ENCODE peak calls at places on chromosomes 2 and 18, in ten cellular contexts. One of them, this sample, is unnamed.
A peak's percentile ranks its signal among the peaks of the same experiment; 100 is the strongest.

GRCh38 chr2:45675130-45675812 is 23.8 kb downstream of the PRKCE start:
- DNase-seq in A549: no peak
- DNase-seq in astrocyte: no peak
- DNase-seq in endothelial cell: no peak
- DNase-seq in AG09309: no peak
- DNase-seq in astrocyte of the spinal cord: no peak
- DNase-seq in activated CD8-positive, alpha-beta T cell treated with anti-CD3 and anti-CD28 coated beads for 36 hours: no peak
- DNase-seq in AG04450: no peak
- DNase-seq in AG09319: no peak
- DNase-seq in psoas muscle: no peak
- DNase-seq in this sample: no peak

GRCh38 chr18:37712776-37713175 is 147.2 kb upstream of the CELF4 start:
- DNase-seq in astrocyte: no peak
- DNase-seq in A549: no peak
- DNase-seq in AG09319: no peak
- DNase-seq in astrocyte of the spinal cord: no peak
- DNase-seq in psoas muscle: no peak
- DNase-seq in activated CD8-positive, alpha-beta T cell treated with anti-CD3 and anti-CD28 coated beads for 36 hours: no peak
- DNase-seq in endothelial cell: no peak
- DNase-seq in AG09309: no peak
- DNase-seq in AG04450: no peak
- DNase-seq in this sample: no peak

GRCh38 chr2:96507957-96508520 is 2.9 kb upstream of the NEURL3 start:
- DNase-seq in AG04450: no peak
- DNase-seq in psoas muscle: peak; percentile 86
- DNase-seq in astrocyte of the spinal cord: peak; percentile 29
- DNase-seq in AG09319: no peak
- DNase-seq in AG09309: no peak
- DNase-seq in astrocyte: no peak
- DNase-seq in endothelial cell: peak; percentile 90
- DNase-seq in A549: peak; percentile 60
- DNase-seq in activated CD8-positive, alpha-beta T cell treated with anti-CD3 and anti-CD28 coated beads for 36 hours: peak; percentile 94
- DNase-seq in this sample: peak; percentile 87

GRCh38 chr2:100198461-100199230 is 56.3 kb upstream of the AFF3 start:
- DNase-seq in activated CD8-positive, alpha-beta T cell treated with anti-CD3 and anti-CD28 coated beads for 36 hours: no peak
- DNase-seq in A549: no peak
- DNase-seq in psoas muscle: no peak
- DNase-seq in AG09309: no peak
- DNase-seq in AG04450: no peak
- DNase-seq in astrocyte of the spinal cord: no peak
- DNase-seq in endothelial cell: no peak
- DNase-seq in astrocyte: no peak
- DNase-seq in AG09319: no peak
- DNase-seq in this sample: no peak

GRCh38 chr2:134917958-134918517 is 584 bp upstream of the CCNT2 start:
- DNase-seq in AG09309: no peak
- DNase-seq in endothelial cell: peak; percentile 82
- DNase-seq in astrocyte of the spinal cord: no peak
- DNase-seq in activated CD8-positive, alpha-beta T cell treated with anti-CD3 and anti-CD28 coated beads for 36 hours: peak; percentile 94
- DNase-seq in AG09319: no peak
- DNase-seq in psoas muscle: no peak
- DNase-seq in AG04450: no peak
- DNase-seq in astrocyte: no peak
- DNase-seq in A549: no peak
- DNase-seq in this sample: no peak

GRCh38 chr2:217106650-217107014 is 246.8 kb upstream of the TNP1 start:
- DNase-seq in psoas muscle: no peak
- DNase-seq in AG04450: no peak
- DNase-seq in endothelial cell: no peak
- DNase-seq in activated CD8-positive, alpha-beta T cell treated with anti-CD3 and anti-CD28 coated beads for 36 hours: no peak
- DNase-seq in AG09319: no peak
- DNase-seq in astrocyte of the spinal cord: peak; percentile 24
- DNase-seq in A549: peak; percentile 39
- DNase-seq in AG09309: no peak
- DNase-seq in astrocyte: peak; percentile 49
- DNase-seq in this sample: no peak

GRCh38 chr2:17542471-17542870 is 2.0 kb downstream of the VSNL1 start:
- DNase-seq in AG04450: no peak
- DNase-seq in endothelial cell: no peak
- DNase-seq in AG09319: no peak
- DNase-seq in AG09309: no peak
- DNase-seq in astrocyte of the spinal cord: no peak
- DNase-seq in A549: no peak
- DNase-seq in astrocyte: no peak
- DNase-seq in psoas muscle: no peak
- DNase-seq in activated CD8-positive, alpha-beta T cell treated with anti-CD3 and anti-CD28 coated beads for 36 hours: no peak
- DNase-seq in this sample: no peak

GRCh38 chr18:70235478-70235877 is 30.0 kb upstream of the RTTN start:
- DNase-seq in AG04450: no peak
- DNase-seq in astrocyte of the spinal cord: no peak
- DNase-seq in AG09309: no peak
- DNase-seq in activated CD8-positive, alpha-beta T cell treated with anti-CD3 and anti-CD28 coated beads for 36 hours: no peak
- DNase-seq in astrocyte: no peak
- DNase-seq in AG09319: no peak
- DNase-seq in psoas muscle: no peak
- DNase-seq in endothelial cell: no peak
- DNase-seq in A549: no peak
- DNase-seq in this sample: no peak

GRCh38 chr2:226185613-226186211 is 613.9 kb downstream of the IRS1 start:
- DNase-seq in activated CD8-positive, alpha-beta T cell treated with anti-CD3 and anti-CD28 coated beads for 36 hours: no peak
- DNase-seq in psoas muscle: no peak
- DNase-seq in AG04450: peak; percentile 93
- DNase-seq in endothelial cell: no peak
- DNase-seq in A549: peak; percentile 81
- DNase-seq in astrocyte of the spinal cord: peak; percentile 92
- DNase-seq in AG09309: peak; percentile 97
- DNase-seq in astrocyte: peak; percentile 98
- DNase-seq in AG09319: peak; percentile 95
- DNase-seq in this sample: no peak

GRCh38 chr2:105102963-105103421 is 65.1 kb downstream of the MRPS9 start:
- DNase-seq in A549: peak; percentile 14
- DNase-seq in activated CD8-positive, alpha-beta T cell treated with anti-CD3 and anti-CD28 coated beads for 36 hours: no peak
- DNase-seq in astrocyte of the spinal cord: peak; percentile 78
- DNase-seq in AG04450: peak; percentile 66
- DNase-seq in psoas muscle: no peak
- DNase-seq in endothelial cell: no peak
- DNase-seq in AG09309: peak; percentile 5
- DNase-seq in astrocyte: peak; percentile 91
- DNase-seq in AG09319: peak; percentile 7
- DNase-seq in this sample: peak; percentile 98

GRCh38 chr18:68735498-68736343 is 20.8 kb upstream of the TMX3 start:
- DNase-seq in psoas muscle: no peak
- DNase-seq in AG09319: peak; percentile 54
- DNase-seq in endothelial cell: no peak
- DNase-seq in astrocyte: peak; percentile 50
- DNase-seq in AG04450: peak; percentile 32
- DNase-seq in astrocyte of the spinal cord: peak; percentile 67
- DNase-seq in activated CD8-positive, alpha-beta T cell treated with anti-CD3 and anti-CD28 coated beads for 36 hours: peak; percentile 15
- DNase-seq in AG09309: peak; percentile 49
- DNase-seq in A549: peak; percentile 30
- DNase-seq in this sample: no peak

GRCh38 chr2:174235680-174236079 is 12.7 kb downstream of the OLA1 start:
- DNase-seq in astrocyte of the spinal cord: peak; percentile 26
- DNase-seq in AG04450: no peak
- DNase-seq in endothelial cell: no peak
- DNase-seq in astrocyte: peak; percentile 41
- DNase-seq in A549: no peak
- DNase-seq in AG09319: no peak
- DNase-seq in activated CD8-positive, alpha-beta T cell treated with anti-CD3 and anti-CD28 coated beads for 36 hours: no peak
- DNase-seq in AG09309: no peak
- DNase-seq in psoas muscle: no peak
- DNase-seq in this sample: no peak

GRCh38 chr18:666177-666576 is 8.7 kb downstream of the TYMS start:
- DNase-seq in psoas muscle: no peak
- DNase-seq in activated CD8-positive, alpha-beta T cell treated with anti-CD3 and anti-CD28 coated beads for 36 hours: no peak
- DNase-seq in astrocyte of the spinal cord: no peak
- DNase-seq in AG09319: no peak
- DNase-seq in AG04450: no peak
- DNase-seq in AG09309: no peak
- DNase-seq in A549: no peak
- DNase-seq in endothelial cell: no peak
- DNase-seq in astrocyte: no peak
- DNase-seq in this sample: peak; percentile 56
- TF ChIP-seq CTCF in psoas muscle: no peak
- TF ChIP-seq CTCF in activated CD8-positive, alpha-beta T cell treated with anti-CD3 and anti-CD28 coated beads for 36 hours: no peak
- TF ChIP-seq CTCF in astrocyte of the spinal cord: peak; percentile 42
- TF ChIP-seq CTCF in AG09319: no peak
- TF ChIP-seq CTCF in AG04450: no peak
- TF ChIP-seq CTCF in AG09309: peak; percentile 25
- TF ChIP-seq CTCF in A549: no peak
- TF ChIP-seq CTCF in endothelial cell: no peak
- TF ChIP-seq CTCF in astrocyte: no peak
- TF ChIP-seq CTCF in this sample: peak; percentile 68

DNA sequence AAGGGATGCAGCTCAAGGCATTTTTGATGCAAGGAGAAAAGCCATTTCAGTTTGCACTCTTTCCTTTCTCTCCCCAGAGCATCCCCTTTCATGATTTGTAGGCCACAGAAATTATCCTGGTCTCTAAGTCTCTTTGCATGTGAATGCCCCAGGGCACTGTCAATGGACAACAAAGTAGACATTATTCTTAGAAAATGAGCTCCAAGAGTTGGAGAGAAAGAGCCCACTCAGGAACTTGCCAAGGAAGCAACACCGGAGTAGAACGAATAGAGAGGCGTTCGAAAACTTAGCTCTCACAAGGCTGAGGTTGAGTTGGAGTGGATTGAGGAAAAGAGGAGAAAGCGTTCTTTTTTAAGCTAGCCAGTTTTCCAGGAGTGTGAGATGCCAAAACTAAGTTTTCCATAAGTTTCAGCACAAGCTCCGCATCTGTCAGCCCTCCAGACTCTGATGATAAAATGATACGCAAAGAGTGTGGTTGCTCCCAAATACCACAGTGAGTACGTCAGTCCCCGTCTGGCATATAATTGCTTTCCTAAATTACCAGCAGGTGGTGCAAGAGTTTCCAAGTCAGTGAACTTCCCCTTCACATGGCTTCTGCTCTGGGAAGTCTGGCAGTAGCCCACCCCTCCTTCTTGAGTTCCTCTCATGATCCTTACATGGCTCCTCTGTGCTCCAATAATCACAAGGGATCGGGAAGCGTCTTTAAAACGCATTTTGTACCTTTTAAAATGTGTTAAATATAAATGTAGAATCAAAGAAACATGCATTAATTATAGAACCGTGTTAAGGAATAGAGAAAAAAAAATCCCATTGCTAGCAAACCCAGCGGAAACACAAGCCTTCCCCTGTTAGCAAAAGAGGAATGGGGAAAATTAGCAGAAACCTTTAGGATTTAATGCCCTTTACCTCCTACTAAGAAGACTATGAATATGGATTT is 1060.6 kb upstream of the FANCL start:
- DNase-seq in AG09319: peak; percentile 32
- DNase-seq in psoas muscle: no peak
- DNase-seq in A549: peak; percentile 70
- DNase-seq in AG04450: peak; percentile 37
- DNase-seq in endothelial cell: peak; percentile 52
- DNase-seq in astrocyte of the spinal cord: peak; percentile 65
- DNase-seq in activated CD8-positive, alpha-beta T cell treated with anti-CD3 and anti-CD28 coated beads for 36 hours: peak; percentile 15
- DNase-seq in AG09309: peak; percentile 45
- DNase-seq in astrocyte: peak; percentile 59
- DNase-seq in this sample: peak; percentile 80
- TF ChIP-seq CTCF in AG09319: peak; percentile 46
- TF ChIP-seq CTCF in psoas muscle: peak; percentile 66
- TF ChIP-seq CTCF in A549: peak; percentile 57
- TF ChIP-seq CTCF in AG04450: peak; percentile 54
- TF ChIP-seq CTCF in endothelial cell: peak; percentile 61
- TF ChIP-seq CTCF in astrocyte of the spinal cord: peak; percentile 50
- TF ChIP-seq CTCF in activated CD8-positive, alpha-beta T cell treated with anti-CD3 and anti-CD28 coated beads for 36 hours: peak; percentile 46
- TF ChIP-seq CTCF in AG09309: peak; percentile 55
- TF ChIP-seq CTCF in astrocyte: peak; percentile 53
- TF ChIP-seq CTCF in this sample: peak; percentile 80

DNA sequence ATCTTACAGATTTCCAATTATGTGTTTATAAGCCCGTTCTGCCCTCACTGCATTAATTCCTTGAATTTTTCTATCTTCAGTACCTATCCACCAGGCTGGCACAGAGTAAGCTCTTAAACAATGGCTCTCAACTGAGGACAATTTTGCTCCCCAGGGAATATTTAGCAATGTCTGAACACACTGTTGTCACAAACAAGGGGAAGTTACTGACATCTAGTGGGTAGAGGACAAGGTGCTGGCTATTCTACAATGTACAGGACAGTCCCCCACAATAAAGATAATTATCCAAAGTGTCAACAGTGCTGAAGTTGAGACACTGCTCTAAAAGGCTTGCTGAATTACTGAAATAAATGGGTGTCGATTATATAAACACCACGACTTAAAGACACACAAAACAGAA is 5.0 kb downstream of the NDUFS1 start:
- DNase-seq in AG04450: no peak
- DNase-seq in astrocyte of the spinal cord: no peak
- DNase-seq in astrocyte: no peak
- DNase-seq in AG09319: no peak
- DNase-seq in A549: peak; percentile 43
- DNase-seq in psoas muscle: no peak
- DNase-seq in activated CD8-positive, alpha-beta T cell treated with anti-CD3 and anti-CD28 coated beads for 36 hours: no peak
- DNase-seq in AG09309: no peak
- DNase-seq in endothelial cell: no peak
- DNase-seq in this sample: no peak
- TF ChIP-seq CTCF in AG04450: no peak
- TF ChIP-seq CTCF in astrocyte of the spinal cord: peak; percentile 10
- TF ChIP-seq CTCF in astrocyte: no peak
- TF ChIP-seq CTCF in AG09319: no peak
- TF ChIP-seq CTCF in A549: peak; percentile 32
- TF ChIP-seq CTCF in psoas muscle: no peak
- TF ChIP-seq CTCF in activated CD8-positive, alpha-beta T cell treated with anti-CD3 and anti-CD28 coated beads for 36 hours: no peak
- TF ChIP-seq CTCF in AG09309: no peak
- TF ChIP-seq CTCF in endothelial cell: no peak
- TF ChIP-seq CTCF in this sample: peak; percentile 45

GRCh38 chr2:169696381-169696780 is 2.1 kb downstream of the PHOSPHO2 start:
- DNase-seq in AG09309: no peak
- DNase-seq in astrocyte of the spinal cord: no peak
- DNase-seq in activated CD8-positive, alpha-beta T cell treated with anti-CD3 and anti-CD28 coated beads for 36 hours: no peak
- DNase-seq in A549: no peak
- DNase-seq in astrocyte: no peak
- DNase-seq in endothelial cell: no peak
- DNase-seq in psoas muscle: no peak
- DNase-seq in AG04450: no peak
- DNase-seq in AG09319: no peak
- DNase-seq in this sample: no peak

GRCh38 chr2:169694113-169694893 is at the start of the genes CFAP210 and PHOSPHO2:
- DNase-seq in astrocyte: peak; percentile 94
- DNase-seq in astrocyte of the spinal cord: peak; percentile 97
- DNase-seq in AG09309: peak; percentile 80
- DNase-seq in activated CD8-positive, alpha-beta T cell treated with anti-CD3 and anti-CD28 coated beads for 36 hours: peak; percentile 99
- DNase-seq in AG04450: peak; percentile 87
- DNase-seq in AG09319: peak; percentile 90
- DNase-seq in psoas muscle: peak; percentile 100
- DNase-seq in endothelial cell: peak; percentile 98
- DNase-seq in A549: peak; percentile 96
- DNase-seq in this sample: peak; percentile 97

GRCh38 chr2:169690958-169691357 is 3.2 kb downstream of the CFAP210 start:
- DNase-seq in A549: no peak
- DNase-seq in psoas muscle: no peak
- DNase-seq in AG04450: no peak
- DNase-seq in endothelial cell: no peak
- DNase-seq in AG09309: no peak
- DNase-seq in astrocyte: no peak
- DNase-seq in activated CD8-positive, alpha-beta T cell treated with anti-CD3 and anti-CD28 coated beads for 36 hours: no peak
- DNase-seq in AG09319: no peak
- DNase-seq in astrocyte of the spinal cord: no peak
- DNase-seq in this sample: no peak

GRCh38 chr2:169694894-169695260 is 608 bp downstream of the PHOSPHO2 start:
- DNase-seq in astrocyte of the spinal cord: no peak
- DNase-seq in activated CD8-positive, alpha-beta T cell treated with anti-CD3 and anti-CD28 coated beads for 36 hours: no peak
- DNase-seq in psoas muscle: no peak
- DNase-seq in AG09309: no peak
- DNase-seq in AG04450: no peak
- DNase-seq in A549: no peak
- DNase-seq in astrocyte: no peak
- DNase-seq in endothelial cell: no peak
- DNase-seq in AG09319: no peak
- DNase-seq in this sample: no peak

GRCh38 chr2:169693344-169693743 is 861 bp downstream of the CFAP210 start:
- DNase-seq in AG04450: no peak
- DNase-seq in astrocyte of the spinal cord: no peak
- DNase-seq in activated CD8-positive, alpha-beta T cell treated with anti-CD3 and anti-CD28 coated beads for 36 hours: no peak
- DNase-seq in endothelial cell: no peak
- DNase-seq in psoas muscle: no peak
- DNase-seq in AG09319: no peak
- DNase-seq in A549: peak; percentile 17
- DNase-seq in AG09309: no peak
- DNase-seq in astrocyte: no peak
- DNase-seq in this sample: no peak
- TF ChIP-seq CTCF in AG04450: no peak
- TF ChIP-seq CTCF in astrocyte of the spinal cord: peak; percentile 16
- TF ChIP-seq CTCF in activated CD8-positive, alpha-beta T cell treated with anti-CD3 and anti-CD28 coated beads for 36 hours: no peak
- TF ChIP-seq CTCF in endothelial cell: no peak
- TF ChIP-seq CTCF in psoas muscle: no peak
- TF ChIP-seq CTCF in AG09319: peak; percentile 5
- TF ChIP-seq CTCF in A549: no peak
- TF ChIP-seq CTCF in AG09309: no peak
- TF ChIP-seq CTCF in astrocyte: no peak
- TF ChIP-seq CTCF in this sample: no peak

This sample was measured in H9.